ENCODE peak calls at places on chromosomes 6 and 20, in eight cellular contexts. One of them, this sample, is unnamed.

GRCh38 chr6:41470341-41471063 is 75.7 kb upstream of the FOXP4 start:
- DNase-seq in NCI-H1694 treated with DMSO at 0.1 percent for 48 hours: no peak
- DNase-seq in NCI-H2081: no peak
- DNase-seq in EL: peak; percentile 63
- DNase-seq in occipital lobe: no peak
- DNase-seq in naive B cell: no peak
- DNase-seq in epithelial cell of esophagus: peak; percentile 31
- DNase-seq in Panc1: no peak
- DNase-seq in this sample: no peak

GRCh38 chr6:97594834-97595233 is 311.8 kb upstream of the MMS22L start:
- DNase-seq in occipital lobe: no peak
- DNase-seq in NCI-H2081: no peak
- DNase-seq in naive B cell: no peak
- DNase-seq in NCI-H1694 treated with DMSO at 0.1 percent for 48 hours: no peak
- DNase-seq in Panc1: no peak
- DNase-seq in EL: peak; percentile 1
- DNase-seq in epithelial cell of esophagus: peak; percentile 36
- DNase-seq in this sample: no peak

GRCh38 chr6:158373209-158373608 is 60.9 kb downstream of the TULP4 start:
- DNase-seq in naive B cell: no peak
- DNase-seq in epithelial cell of esophagus: peak; percentile 78
- DNase-seq in occipital lobe: no peak
- DNase-seq in EL: no peak
- DNase-seq in NCI-H2081: no peak
- DNase-seq in Panc1: no peak
- DNase-seq in NCI-H1694 treated with DMSO at 0.1 percent for 48 hours: no peak
- DNase-seq in this sample: no peak

GRCh38 chr20:47445291-47445690 is 56.4 kb upstream of the NCOA3 start:
- DNase-seq in EL: no peak
- DNase-seq in epithelial cell of esophagus: no peak
- DNase-seq in NCI-H1694 treated with DMSO at 0.1 percent for 48 hours: no peak
- DNase-seq in occipital lobe: no peak
- DNase-seq in NCI-H2081: no peak
- DNase-seq in Panc1: no peak
- DNase-seq in naive B cell: no peak
- DNase-seq in this sample: no peak

GRCh38 chr6:45827952-45828530 is 187.6 kb downstream of the CLIC5 start:
- DNase-seq in EL: no peak
- DNase-seq in epithelial cell of esophagus: no peak
- DNase-seq in naive B cell: no peak
- DNase-seq in NCI-H2081: no peak
- DNase-seq in Panc1: no peak
- DNase-seq in NCI-H1694 treated with DMSO at 0.1 percent for 48 hours: no peak
- DNase-seq in occipital lobe: no peak
- DNase-seq in this sample: no peak

GRCh38 chr6:16338577-16339262 is 100.3 kb downstream of the GMPR start:
- DNase-seq in epithelial cell of esophagus: peak; percentile 91
- DNase-seq in occipital lobe: peak; percentile 44
- DNase-seq in Panc1: peak; percentile 72
- DNase-seq in NCI-H2081: no peak
- DNase-seq in EL: peak; percentile 100
- DNase-seq in naive B cell: no peak
- DNase-seq in NCI-H1694 treated with DMSO at 0.1 percent for 48 hours: peak; percentile 40
- DNase-seq in this sample: no peak

GRCh38 chr20:14232650-14233049 is 104.8 kb downstream of the FLRT3 start:
- DNase-seq in Panc1: no peak
- DNase-seq in epithelial cell of esophagus: no peak
- DNase-seq in EL: no peak
- DNase-seq in naive B cell: no peak
- DNase-seq in NCI-H2081: no peak
- DNase-seq in NCI-H1694 treated with DMSO at 0.1 percent for 48 hours: no peak
- DNase-seq in occipital lobe: no peak
- DNase-seq in this sample: no peak

GRCh38 chr20:63182946-63183415 is 33.0 kb downstream of the YTHDF1 start:
- DNase-seq in occipital lobe: no peak
- DNase-seq in EL: no peak
- DNase-seq in epithelial cell of esophagus: no peak
- DNase-seq in NCI-H2081: no peak
- DNase-seq in naive B cell: no peak
- DNase-seq in NCI-H1694 treated with DMSO at 0.1 percent for 48 hours: no peak
- DNase-seq in Panc1: no peak
- DNase-seq in this sample: no peak

GRCh38 chr20:62745279-62745958 is 36.8 kb downstream of the NTSR1 start:
- DNase-seq in Panc1: no peak
- DNase-seq in NCI-H2081: no peak
- DNase-seq in EL: no peak
- DNase-seq in occipital lobe: no peak
- DNase-seq in epithelial cell of esophagus: no peak
- DNase-seq in NCI-H1694 treated with DMSO at 0.1 percent for 48 hours: no peak
- DNase-seq in naive B cell: no peak
- DNase-seq in this sample: no peak

GRCh38 chr6:167578371-167578901 is 248.3 kb upstream of the AFDN start:
- DNase-seq in EL: no peak
- DNase-seq in epithelial cell of esophagus: no peak
- DNase-seq in NCI-H2081: no peak
- DNase-seq in Panc1: no peak
- DNase-seq in naive B cell: no peak
- DNase-seq in occipital lobe: no peak
- DNase-seq in NCI-H1694 treated with DMSO at 0.1 percent for 48 hours: no peak
- DNase-seq in this sample: no peak

GRCh38 chr6:27495386-27496135 is 22.7 kb upstream of the ZNF184 start:
- DNase-seq in NCI-H2081: no peak
- DNase-seq in epithelial cell of esophagus: peak; percentile 79
- DNase-seq in Panc1: peak; percentile 96
- DNase-seq in EL: peak; percentile 87
- DNase-seq in NCI-H1694 treated with DMSO at 0.1 percent for 48 hours: no peak
- DNase-seq in occipital lobe: no peak
- DNase-seq in naive B cell: no peak
- DNase-seq in this sample: no peak

GRCh38 chr20:42435230-42435629 is 754.5 kb downstream of the PTPRT start:
- DNase-seq in occipital lobe: no peak
- DNase-seq in NCI-H1694 treated with DMSO at 0.1 percent for 48 hours: no peak
- DNase-seq in NCI-H2081: no peak
- DNase-seq in EL: no peak
- DNase-seq in Panc1: no peak
- DNase-seq in epithelial cell of esophagus: no peak
- DNase-seq in naive B cell: no peak
- DNase-seq in this sample: no peak

GRCh38 chr20:8867346-8867745 is 201.5 kb upstream of the PLCB4 start:
- DNase-seq in epithelial cell of esophagus: no peak
- DNase-seq in NCI-H1694 treated with DMSO at 0.1 percent for 48 hours: no peak
- DNase-seq in NCI-H2081: no peak
- DNase-seq in occipital lobe: no peak
- DNase-seq in naive B cell: no peak
- DNase-seq in EL: no peak
- DNase-seq in Panc1: no peak
- DNase-seq in this sample: no peak

GRCh38 chr6:163888030-163888819 is 473.7 kb downstream of the QKI start:
- DNase-seq in naive B cell: no peak
- DNase-seq in NCI-H2081: no peak
- DNase-seq in EL: no peak
- DNase-seq in occipital lobe: no peak
- DNase-seq in NCI-H1694 treated with DMSO at 0.1 percent for 48 hours: no peak
- DNase-seq in epithelial cell of esophagus: no peak
- DNase-seq in Panc1: no peak
- DNase-seq in this sample: no peak

GRCh38 chr6:133817460-133818047 is 71.4 kb upstream of the TCF21 start:
- DNase-seq in naive B cell: no peak
- DNase-seq in epithelial cell of esophagus: no peak
- DNase-seq in occipital lobe: no peak
- DNase-seq in EL: no peak
- DNase-seq in NCI-H1694 treated with DMSO at 0.1 percent for 48 hours: no peak
- DNase-seq in Panc1: peak; percentile 7
- DNase-seq in NCI-H2081: no peak
- DNase-seq in this sample: no peak

GRCh38 chr20:49851991-49852390 is 39.4 kb downstream of the SLC9A8 start:
- DNase-seq in NCI-H2081: no peak
- DNase-seq in occipital lobe: peak; percentile 12
- DNase-seq in epithelial cell of esophagus: no peak
- DNase-seq in Panc1: no peak
- DNase-seq in NCI-H1694 treated with DMSO at 0.1 percent for 48 hours: no peak
- DNase-seq in EL: no peak
- DNase-seq in naive B cell: no peak
- DNase-seq in this sample: no peak

GRCh38 chr6:111589366-111589765 is 16.3 kb downstream of the TRAF3IP2 start:
- DNase-seq in EL: peak; percentile 95
- DNase-seq in occipital lobe: no peak
- DNase-seq in NCI-H2081: no peak
- DNase-seq in epithelial cell of esophagus: peak; percentile 97
- DNase-seq in naive B cell: no peak
- DNase-seq in NCI-H1694 treated with DMSO at 0.1 percent for 48 hours: no peak
- DNase-seq in Panc1: peak; percentile 88
- DNase-seq in this sample: no peak

GRCh38 chr6:22056398-22056797 is 240.4 kb downstream of the PRL start:
- DNase-seq in occipital lobe: no peak
- DNase-seq in NCI-H1694 treated with DMSO at 0.1 percent for 48 hours: no peak
- DNase-seq in epithelial cell of esophagus: peak; percentile 60
- DNase-seq in NCI-H2081: no peak
- DNase-seq in EL: no peak
- DNase-seq in Panc1: no peak
- DNase-seq in naive B cell: no peak
- DNase-seq in this sample: no peak

GRCh38 chr20:43849496-43850197 is 65.0 kb upstream of the TOX2 start:
- DNase-seq in naive B cell: no peak
- DNase-seq in NCI-H1694 treated with DMSO at 0.1 percent for 48 hours: no peak
- DNase-seq in occipital lobe: no peak
- DNase-seq in EL: peak; percentile 64
- DNase-seq in Panc1: no peak
- DNase-seq in epithelial cell of esophagus: peak; percentile 73
- DNase-seq in NCI-H2081: no peak
- DNase-seq in this sample: no peak

GRCh38 chr20:1803216-1804128 is 91.7 kb upstream of the SIRPA start:
- DNase-seq in occipital lobe: peak; percentile 55
- DNase-seq in NCI-H1694 treated with DMSO at 0.1 percent for 48 hours: no peak
- DNase-seq in EL: peak; percentile 58
- DNase-seq in naive B cell: peak; percentile 92
- DNase-seq in epithelial cell of esophagus: peak; percentile 73
- DNase-seq in NCI-H2081: no peak
- DNase-seq in Panc1: no peak
- DNase-seq in this sample: peak; percentile 52

GRCh38 chr6:3603443-3604130 is 146.7 kb upstream of the SLC22A23 start:
- DNase-seq in occipital lobe: no peak
- DNase-seq in NCI-H1694 treated with DMSO at 0.1 percent for 48 hours: no peak
- DNase-seq in NCI-H2081: no peak
- DNase-seq in epithelial cell of esophagus: peak; percentile 48
- DNase-seq in EL: peak; percentile 53
- DNase-seq in Panc1: no peak
- DNase-seq in naive B cell: no peak
- DNase-seq in this sample: no peak

GRCh38 chr6:156752666-156753301 is 24.4 kb upstream of the ARID1B start:
- DNase-seq in occipital lobe: no peak
- DNase-seq in NCI-H2081: no peak
- DNase-seq in naive B cell: peak; percentile 57
- DNase-seq in Panc1: peak; percentile 20
- DNase-seq in epithelial cell of esophagus: no peak
- DNase-seq in EL: no peak
- DNase-seq in NCI-H1694 treated with DMSO at 0.1 percent for 48 hours: no peak
- DNase-seq in this sample: no peak

GRCh38 chr6:8879334-8879733 is 444.0 kb upstream of the SLC35B3 start:
- DNase-seq in NCI-H2081: no peak
- DNase-seq in naive B cell: no peak
- DNase-seq in EL: peak; percentile 60
- DNase-seq in NCI-H1694 treated with DMSO at 0.1 percent for 48 hours: no peak
- DNase-seq in occipital lobe: no peak
- DNase-seq in epithelial cell of esophagus: peak; percentile 21
- DNase-seq in Panc1: no peak
- DNase-seq in this sample: no peak

GRCh38 chr6:118468682-118469465 is 79.2 kb upstream of the PLN start:
- DNase-seq in occipital lobe: no peak
- DNase-seq in Panc1: peak; percentile 64
- DNase-seq in naive B cell: no peak
- DNase-seq in EL: no peak
- DNase-seq in NCI-H1694 treated with DMSO at 0.1 percent for 48 hours: no peak
- DNase-seq in epithelial cell of esophagus: peak; percentile 65
- DNase-seq in NCI-H2081: peak; percentile 87
- DNase-seq in this sample: no peak

GRCh38 chr20:53958240-53958639 is 112.2 kb downstream of the BCAS1 start:
- DNase-seq in epithelial cell of esophagus: no peak
- DNase-seq in EL: no peak
- DNase-seq in NCI-H1694 treated with DMSO at 0.1 percent for 48 hours: no peak
- DNase-seq in NCI-H2081: no peak
- DNase-seq in Panc1: no peak
- DNase-seq in naive B cell: no peak
- DNase-seq in occipital lobe: no peak
- DNase-seq in this sample: no peak

GRCh38 chr20:63477061-63477616 is 4.7 kb upstream of the KCNQ2 start:
- DNase-seq in EL: no peak
- DNase-seq in occipital lobe: no peak
- DNase-seq in naive B cell: no peak
- DNase-seq in Panc1: no peak
- DNase-seq in epithelial cell of esophagus: no peak
- DNase-seq in NCI-H1694 treated with DMSO at 0.1 percent for 48 hours: no peak
- DNase-seq in NCI-H2081: no peak
- DNase-seq in this sample: no peak

GRCh38 chr6:149856256-149856994 is 7.7 kb downstream of the LRP11 start:
- DNase-seq in EL: no peak
- DNase-seq in NCI-H2081: no peak
- DNase-seq in Panc1: no peak
- DNase-seq in epithelial cell of esophagus: peak; percentile 36
- DNase-seq in occipital lobe: no peak
- DNase-seq in naive B cell: no peak
- DNase-seq in NCI-H1694 treated with DMSO at 0.1 percent for 48 hours: no peak
- DNase-seq in this sample: no peak

GRCh38 chr6:87588756-87589407 is 905 bp downstream of the RARS2 start:
- DNase-seq in epithelial cell of esophagus: no peak
- DNase-seq in NCI-H1694 treated with DMSO at 0.1 percent for 48 hours: no peak
- DNase-seq in NCI-H2081: no peak
- DNase-seq in naive B cell: no peak
- DNase-seq in occipital lobe: no peak
- DNase-seq in Panc1: no peak
- DNase-seq in EL: peak; percentile 6
- DNase-seq in this sample: no peak

GRCh38 chr6:151263967-151264366 is 24.2 kb downstream of the AKAP12 start:
- DNase-seq in occipital lobe: no peak
- DNase-seq in EL: no peak
- DNase-seq in Panc1: no peak
- DNase-seq in NCI-H1694 treated with DMSO at 0.1 percent for 48 hours: no peak
- DNase-seq in naive B cell: no peak
- DNase-seq in NCI-H2081: no peak
- DNase-seq in epithelial cell of esophagus: no peak
- DNase-seq in this sample: no peak

GRCh38 chr20:41309817-41310216 is 7.7 kb downstream of the ZHX3 start:
- DNase-seq in naive B cell: no peak
- DNase-seq in NCI-H2081: no peak
- DNase-seq in epithelial cell of esophagus: peak; percentile 28
- DNase-seq in occipital lobe: no peak
- DNase-seq in NCI-H1694 treated with DMSO at 0.1 percent for 48 hours: no peak
- DNase-seq in Panc1: no peak
- DNase-seq in EL: peak; percentile 87
- DNase-seq in this sample: no peak

This sample was measured in KG1.